ENCODE peak calls at places on chromosomes 16 and 17, in nine cellular contexts. One of them, this sample, is unnamed.

GRCh38 chr16:74847202-74847601 is 72.6 kb upstream of the FA2H start:
- DNase-seq in CD8-positive, alpha-beta memory T cell: no peak
- DNase-seq in GM23248: no peak
- DNase-seq in kidney tubule cell: no peak
- DNase-seq in NAMALWA: no peak
- DNase-seq in PC-3: no peak
- DNase-seq in left lung: no peak
- DNase-seq in GM12865: no peak
- DNase-seq in HTR-8/SVneo: no peak
- DNase-seq in this sample: no peak

GRCh38 chr16:72848759-72849664 is 198.9 kb downstream of the ZFHX3 start:
- DNase-seq in CD8-positive, alpha-beta memory T cell: no peak
- DNase-seq in GM23248: peak
- DNase-seq in kidney tubule cell: peak
- DNase-seq in NAMALWA: no peak
- DNase-seq in PC-3: peak
- DNase-seq in left lung: peak
- DNase-seq in GM12865: no peak
- DNase-seq in HTR-8/SVneo: peak
- DNase-seq in this sample: peak

GRCh38 chr17:7552621-7553051 is 3.8 kb downstream of the TNFSF12 start:
- DNase-seq in CD8-positive, alpha-beta memory T cell: no peak
- DNase-seq in GM23248: no peak
- DNase-seq in kidney tubule cell: no peak
- DNase-seq in NAMALWA: no peak
- DNase-seq in PC-3: no peak
- DNase-seq in left lung: no peak
- DNase-seq in GM12865: peak
- DNase-seq in HTR-8/SVneo: no peak
- DNase-seq in this sample: no peak

GRCh38 chr16:57618306-57619132 is 9.9 kb upstream of the ADGRG1 start:
- DNase-seq in CD8-positive, alpha-beta memory T cell: peak
- DNase-seq in GM23248: peak
- DNase-seq in kidney tubule cell: no peak
- DNase-seq in NAMALWA: no peak
- DNase-seq in PC-3: peak
- DNase-seq in left lung: no peak
- DNase-seq in GM12865: no peak
- DNase-seq in HTR-8/SVneo: no peak
- DNase-seq in this sample: peak

GRCh38 chr16:66502020-66502913 is 47.7 kb downstream of the TK2 start:
- DNase-seq in CD8-positive, alpha-beta memory T cell: no peak
- DNase-seq in GM23248: peak
- DNase-seq in kidney tubule cell: peak
- DNase-seq in NAMALWA: no peak
- DNase-seq in PC-3: no peak
- DNase-seq in left lung: no peak
- DNase-seq in GM12865: no peak
- DNase-seq in HTR-8/SVneo: no peak
- DNase-seq in this sample: peak

GRCh38 chr17:70624208-70624607 is 454.9 kb downstream of the KCNJ2 start:
- DNase-seq in CD8-positive, alpha-beta memory T cell: no peak
- DNase-seq in GM23248: no peak
- DNase-seq in kidney tubule cell: no peak
- DNase-seq in NAMALWA: no peak
- DNase-seq in PC-3: no peak
- DNase-seq in left lung: no peak
- DNase-seq in GM12865: no peak
- DNase-seq in HTR-8/SVneo: no peak
- DNase-seq in this sample: no peak

GRCh38 chr17:43398724-43399595 is at the start of gene ARL4D:
- DNase-seq in CD8-positive, alpha-beta memory T cell: peak
- DNase-seq in GM23248: peak
- DNase-seq in kidney tubule cell: peak
- DNase-seq in NAMALWA: peak
- DNase-seq in PC-3: peak
- DNase-seq in left lung: peak
- DNase-seq in GM12865: peak
- DNase-seq in HTR-8/SVneo: peak
- DNase-seq in this sample: peak

GRCh38 chr17:62625870-62626200 is 1.6 kb upstream of the MRC2 start:
- DNase-seq in CD8-positive, alpha-beta memory T cell: no peak
- DNase-seq in GM23248: no peak
- DNase-seq in kidney tubule cell: no peak
- DNase-seq in NAMALWA: no peak
- DNase-seq in PC-3: no peak
- DNase-seq in left lung: no peak
- DNase-seq in GM12865: no peak
- DNase-seq in HTR-8/SVneo: no peak
- DNase-seq in this sample: no peak

GRCh38 chr17:1769826-1770477 is 8.1 kb downstream of the SERPINF1 start:
- DNase-seq in CD8-positive, alpha-beta memory T cell: no peak
- DNase-seq in GM23248: no peak
- DNase-seq in kidney tubule cell: peak
- DNase-seq in NAMALWA: peak
- DNase-seq in PC-3: peak
- DNase-seq in left lung: no peak
- DNase-seq in GM12865: no peak
- DNase-seq in HTR-8/SVneo: no peak
- DNase-seq in this sample: no peak

GRCh38 chr16:22195445-22195694 is 10.7 kb upstream of the EEF2K start:
- DNase-seq in CD8-positive, alpha-beta memory T cell: no peak
- DNase-seq in GM23248: no peak
- DNase-seq in kidney tubule cell: no peak
- DNase-seq in NAMALWA: no peak
- DNase-seq in PC-3: no peak
- DNase-seq in left lung: no peak
- DNase-seq in GM12865: no peak
- DNase-seq in HTR-8/SVneo: no peak
- DNase-seq in this sample: no peak

GRCh38 chr17:35119370-35120185 is at the start of gene RAD51D:
- DNase-seq in CD8-positive, alpha-beta memory T cell: peak
- DNase-seq in GM23248: peak
- DNase-seq in kidney tubule cell: peak
- DNase-seq in NAMALWA: peak
- DNase-seq in PC-3: peak
- DNase-seq in left lung: peak
- DNase-seq in GM12865: peak
- DNase-seq in HTR-8/SVneo: peak
- DNase-seq in this sample: peak

GRCh38 chr16:75653926-75654325 is 6.4 kb downstream of the TERF2IP start:
- DNase-seq in CD8-positive, alpha-beta memory T cell: no peak
- DNase-seq in GM23248: peak
- DNase-seq in kidney tubule cell: no peak
- DNase-seq in NAMALWA: peak
- DNase-seq in PC-3: no peak
- DNase-seq in left lung: no peak
- DNase-seq in GM12865: no peak
- DNase-seq in HTR-8/SVneo: no peak
- DNase-seq in this sample: peak

GRCh38 chr17:12548558-12548957 is 117.1 kb upstream of the MYOCD start:
- DNase-seq in CD8-positive, alpha-beta memory T cell: no peak
- DNase-seq in GM23248: no peak
- DNase-seq in kidney tubule cell: no peak
- DNase-seq in NAMALWA: no peak
- DNase-seq in PC-3: no peak
- DNase-seq in left lung: no peak
- DNase-seq in GM12865: no peak
- DNase-seq in HTR-8/SVneo: no peak
- DNase-seq in this sample: no peak